ENCODE peak calls at places on chromosomes 3 and 15, in four cellular contexts. A is activated gamma-delta T cell treated with Interleukin-2 at 50 U/mL for 16 hours; G is activated naive CD4-positive, alpha-beta T cell; B is iPS DF 19.7. X is an unnamed sample.

GRCh38 chr3:26920579-26920978 is 298.0 kb downstream of the LRRC3B start:
- DNase-seq in A (no peak), G (no peak), B (peak; percentile 20), X (no peak)

GRCh38 chr15:39850436-39850835 is 67.8 kb upstream of the FSIP1 start:
- DNase-seq in A (no peak), G (no peak), B (no peak), X (no peak)

GRCh38 chr15:63997715-63998442 is 48.4 kb downstream of the DAPK2 start:
- DNase-seq in A (no peak), G (no peak), B (no peak), X (no peak)

GRCh38 chr3:176950743-176951142 is 246.5 kb downstream of the TBL1XR1 start:
- DNase-seq in A (no peak), G (no peak), B (no peak), X (no peak)

GRCh38 chr15:37072181-37072580 is 28.2 kb downstream of the MEIS2 start:
- DNase-seq in A (no peak), G (no peak), B (no peak), X (no peak)

GRCh38 chr3:159902531-159903314 is 85.9 kb upstream of the IL12A start:
- DNase-seq in A (no peak), G (no peak), B (no peak), X (no peak)

GRCh38 chr3:177610677-177611654 is 413.7 kb upstream of the TBL1XR1 start:
- DNase-seq in A (peak; percentile 23), G (no peak), B (no peak), X (no peak)

GRCh38 chr15:74955796-74956647 is 550 bp downstream of the RPP25 start:
- DNase-seq in A (peak; percentile 53), G (peak; percentile 40), B (no peak), X (no peak)

GRCh38 chr15:67109141-67110034 is 44.0 kb downstream of the SMAD3 start:
- DNase-seq in A (no peak), G (no peak), B (no peak), X (no peak)

GRCh38 chr3:143442761-143443477 is 323.3 kb downstream of the CHST2 start:
- DNase-seq in A (no peak), G (no peak), B (no peak), X (no peak)

GRCh38 chr15:101469520-101470288 is 19.8 kb downstream of the PCSK6 start:
- DNase-seq in A (no peak), G (no peak), B (no peak), X (no peak)

GRCh38 chr3:37254316-37254715 is 79.9 kb upstream of the LRRFIP2 start:
- DNase-seq in A (no peak), G (no peak), B (no peak), X (no peak)

GRCh38 chr3:27289769-27290413 is 79.3 kb downstream of the NEK10 start:
- DNase-seq in A (no peak), G (no peak), B (no peak), X (no peak)

GRCh38 chr15:40379853-40380252 is 2.7 kb upstream of the KNSTRN start:
- DNase-seq in A (no peak), G (no peak), B (no peak), X (no peak)

GRCh38 chr3:17740703-17741102 is 1.7 kb downstream of the TBC1D5 start:
- DNase-seq in A (no peak), G (no peak), B (no peak), X (no peak)

GRCh38 chr3:123678108-123678511 is 93.3 kb upstream of the HACD2 start:
- DNase-seq in A (no peak), G (no peak), B (no peak), X (no peak)

GRCh38 chr15:53536479-53537120 is 222.9 kb downstream of the WDR72 start:
- DNase-seq in A (no peak), G (no peak), B (no peak), X (no peak)

GRCh38 chr3:5479229-5479799 is 291.8 kb downstream of the EDEM1 start:
- DNase-seq in A (no peak), G (no peak), B (no peak), X (no peak)

GRCh38 chr3:120741837-120742197 is 499 bp downstream of the RABL3 start:
- DNase-seq in A (no peak), G (no peak), B (no peak), X (peak; percentile 17)

GRCh38 chr3:46858456-46858855 is 4.8 kb downstream of the MYL3 start:
- DNase-seq in A (no peak), G (no peak), B (no peak), X (no peak)

GRCh38 chr15:64009241-64009640 is 37.0 kb downstream of the DAPK2 start:
- DNase-seq in A (no peak), G (no peak), B (no peak), X (no peak)

GRCh38 chr3:195751584-195751983 is 30.8 kb downstream of the MUC20 start:
- DNase-seq in A (no peak), G (no peak), B (no peak), X (no peak)

GRCh38 chr3:4290272-4290893 is 12.8 kb upstream of the SETMAR start:
- DNase-seq in A (peak; percentile 36), G (no peak), B (no peak), X (no peak)